ENCODE peak calls at places on chromosomes 1 and 21, in five cellular contexts. One of them, this sample, is unnamed.

GRCh38 chr1:233597489-233597901 is 16.4 kb upstream of the KCNK1 start:
- DNase-seq in HCT116: no peak
- DNase-seq in SK-N-SH: no peak
- DNase-seq in H1: no peak
- DNase-seq in K562: no peak
- DNase-seq in this sample: no peak

GRCh38 chr21:45291613-45292398 is 4.1 kb upstream of the POFUT2 start:
- DNase-seq in HCT116: no peak
- DNase-seq in SK-N-SH: peak; percentile 33
- DNase-seq in H1: peak; percentile 61
- DNase-seq in K562: no peak
- DNase-seq in this sample: no peak

GRCh38 chr1:29417971-29418370 is 181.6 kb downstream of the PTPRU start:
- DNase-seq in HCT116: no peak
- DNase-seq in SK-N-SH: no peak
- DNase-seq in H1: no peak
- DNase-seq in K562: no peak
- DNase-seq in this sample: no peak

GRCh38 chr21:44872568-44873355 is 728 bp downstream of the PTTG1IP start:
- DNase-seq in HCT116: no peak
- DNase-seq in SK-N-SH: peak; percentile 57
- DNase-seq in H1: peak; percentile 71
- DNase-seq in K562: peak; percentile 66
- DNase-seq in this sample: no peak

GRCh38 chr21:46304955-46305354 is 18.7 kb downstream of the C21orf58 start:
- DNase-seq in HCT116: no peak
- DNase-seq in SK-N-SH: no peak
- DNase-seq in H1: no peak
- DNase-seq in K562: peak; percentile 68
- DNase-seq in this sample: no peak

GRCh38 chr1:215192306-215192705 is 109.8 kb downstream of the KCNK2 start:
- DNase-seq in HCT116: no peak
- DNase-seq in SK-N-SH: no peak
- DNase-seq in H1: no peak
- DNase-seq in K562: no peak
- DNase-seq in this sample: no peak

GRCh38 chr1:195591917-195592672 is 1016.1 kb downstream of the KCNT2 start:
- DNase-seq in HCT116: peak; percentile 65
- DNase-seq in SK-N-SH: no peak
- DNase-seq in H1: no peak
- DNase-seq in K562: no peak
- DNase-seq in this sample: peak; percentile 22

GRCh38 chr1:111821121-111821745 is 65.5 kb downstream of the DDX20 start:
- DNase-seq in HCT116: no peak
- DNase-seq in SK-N-SH: no peak
- DNase-seq in H1: no peak
- DNase-seq in K562: no peak
- DNase-seq in this sample: no peak

GRCh38 chr1:206890125-206890637 is 7.1 kb upstream of the IL24 start:
- DNase-seq in HCT116: no peak
- DNase-seq in SK-N-SH: no peak
- DNase-seq in H1: peak; percentile 38
- DNase-seq in K562: no peak
- DNase-seq in this sample: no peak

GRCh38 chr1:248696261-248696660 is 6.3 kb downstream of the OR14I1 start:
- DNase-seq in HCT116: no peak
- DNase-seq in SK-N-SH: peak; percentile 15
- DNase-seq in H1: no peak
- DNase-seq in K562: peak; percentile 27
- DNase-seq in this sample: no peak

GRCh38 chr1:84611796-84612195 is 37.6 kb upstream of the CTBS start:
- DNase-seq in HCT116: no peak
- DNase-seq in SK-N-SH: no peak
- DNase-seq in H1: no peak
- DNase-seq in K562: no peak
- DNase-seq in this sample: no peak

GRCh38 chr1:19442150-19443096 is 42.9 kb downstream of the CAPZB start:
- DNase-seq in HCT116: no peak
- DNase-seq in SK-N-SH: no peak
- DNase-seq in H1: no peak
- DNase-seq in K562: no peak
- DNase-seq in this sample: no peak

GRCh38 chr1:22330092-22330762 is 121.4 kb upstream of the ZBTB40 start:
- DNase-seq in HCT116: no peak
- DNase-seq in SK-N-SH: no peak
- DNase-seq in H1: no peak
- DNase-seq in K562: no peak
- DNase-seq in this sample: no peak

GRCh38 chr1:203267347-203267846 is 37.9 kb upstream of the BTG2 start:
- DNase-seq in HCT116: peak; percentile 77
- DNase-seq in SK-N-SH: peak; percentile 80
- DNase-seq in H1: peak; percentile 89
- DNase-seq in K562: peak; percentile 91
- DNase-seq in this sample: peak; percentile 85

GRCh38 chr21:36504067-36505058 is 24.4 kb upstream of the CLDN14 start:
- DNase-seq in HCT116: peak; percentile 34
- DNase-seq in SK-N-SH: peak; percentile 35
- DNase-seq in H1: no peak
- DNase-seq in K562: peak; percentile 69
- DNase-seq in this sample: peak; percentile 18

GRCh38 chr1:200173097-200173629 is 145.7 kb downstream of the NR5A2 start:
- DNase-seq in HCT116: no peak
- DNase-seq in SK-N-SH: no peak
- DNase-seq in H1: no peak
- DNase-seq in K562: no peak
- DNase-seq in this sample: no peak

GRCh38 chr1:211839106-211839505 is 8.5 kb upstream of the LPGAT1 start:
- DNase-seq in HCT116: no peak
- DNase-seq in SK-N-SH: no peak
- DNase-seq in H1: no peak
- DNase-seq in K562: no peak
- DNase-seq in this sample: no peak

GRCh38 chr1:15919316-15919715 is 56.6 kb downstream of the ZBTB17 start:
- DNase-seq in HCT116: no peak
- DNase-seq in SK-N-SH: no peak
- DNase-seq in H1: no peak
- DNase-seq in K562: no peak
- DNase-seq in this sample: no peak

GRCh38 chr1:87151500-87152421 is 176.9 kb upstream of the LMO4 start:
- DNase-seq in HCT116: no peak
- DNase-seq in SK-N-SH: no peak
- DNase-seq in H1: peak; percentile 82
- DNase-seq in K562: peak; percentile 67
- DNase-seq in this sample: no peak

GRCh38 chr1:115112496-115113375 is 23.4 kb upstream of the TSPAN2 start:
- DNase-seq in HCT116: peak; percentile 6
- DNase-seq in SK-N-SH: peak; percentile 53
- DNase-seq in H1: peak; percentile 89
- DNase-seq in K562: peak; percentile 43
- DNase-seq in this sample: no peak

GRCh38 chr1:19067187-19067911 is 110.9 kb upstream of the IFFO2 start:
- DNase-seq in HCT116: no peak
- DNase-seq in SK-N-SH: peak; percentile 63
- DNase-seq in H1: no peak
- DNase-seq in K562: no peak
- DNase-seq in this sample: no peak

GRCh38 chr1:221837886-221838285 is 96.0 kb upstream of the DUSP10 start:
- DNase-seq in HCT116: no peak
- DNase-seq in SK-N-SH: no peak
- DNase-seq in H1: no peak
- DNase-seq in K562: no peak
- DNase-seq in this sample: no peak

GRCh38 chr1:221840511-221841243 is 98.8 kb upstream of the DUSP10 start:
- DNase-seq in HCT116: no peak
- DNase-seq in SK-N-SH: no peak
- DNase-seq in H1: no peak
- DNase-seq in K562: no peak
- DNase-seq in this sample: no peak

GRCh38 chr1:221839321-221839720 is 97.4 kb upstream of the DUSP10 start:
- DNase-seq in HCT116: no peak
- DNase-seq in SK-N-SH: no peak
- DNase-seq in H1: no peak
- DNase-seq in K562: no peak
- DNase-seq in this sample: no peak

GRCh38 chr1:221841291-221841982 is 99.5 kb upstream of the DUSP10 start:
- DNase-seq in HCT116: no peak
- DNase-seq in SK-N-SH: no peak
- DNase-seq in H1: no peak
- DNase-seq in K562: no peak
- DNase-seq in this sample: no peak

DNA sequence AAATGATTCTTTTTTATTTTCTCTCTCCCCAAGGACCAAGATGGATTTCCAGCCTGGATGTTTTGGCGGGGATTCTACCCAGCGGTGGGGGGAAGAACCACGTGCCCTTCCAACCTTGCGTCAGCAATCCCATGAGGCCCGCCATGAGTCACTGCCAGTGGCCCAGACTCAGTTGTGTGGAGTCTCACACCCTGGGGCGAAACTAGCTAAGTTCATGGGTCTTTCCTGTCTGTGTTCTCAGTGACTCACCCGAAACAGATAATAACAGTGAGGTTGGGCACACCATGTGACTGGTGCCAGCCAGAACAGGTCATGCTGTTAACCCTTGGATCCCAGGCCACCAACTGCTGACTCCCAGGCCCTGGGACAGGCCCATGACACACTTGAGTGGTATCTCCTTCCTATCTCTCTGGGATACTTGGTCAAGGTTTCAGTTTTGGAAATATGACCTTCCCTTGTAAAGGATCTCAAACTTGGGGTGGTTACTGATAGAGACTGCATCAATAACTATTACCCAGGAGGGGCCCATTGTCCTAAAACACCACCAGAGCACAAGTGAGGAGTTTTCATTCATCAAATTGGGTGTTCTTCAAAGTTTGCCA is 98.0 kb upstream of the DUSP10 start:
- DNase-seq in HCT116: peak; percentile 57
- DNase-seq in SK-N-SH: no peak
- DNase-seq in H1: no peak
- DNase-seq in K562: no peak
- DNase-seq in this sample: no peak
- TF ChIP-seq SIN3A in HCT116: no peak
- TF ChIP-seq SIN3A in SK-N-SH: no peak
- TF ChIP-seq SIN3A in H1: no peak
- TF ChIP-seq SIN3A in K562: no peak
- TF ChIP-seq SIN3A in this sample: no peak

GRCh38 chr1:37485902-37486679 is 11.7 kb downstream of the ZC3H12A start:
- DNase-seq in HCT116: no peak
- DNase-seq in SK-N-SH: peak; percentile 21
- DNase-seq in H1: no peak
- DNase-seq in K562: no peak
- DNase-seq in this sample: no peak

GRCh38 chr1:37483785-37484184 is 9.4 kb downstream of the ZC3H12A start:
- DNase-seq in HCT116: no peak
- DNase-seq in SK-N-SH: no peak
- DNase-seq in H1: no peak
- DNase-seq in K562: no peak
- DNase-seq in this sample: no peak

GRCh38 chr1:37484325-37485051 is 10.1 kb downstream of the ZC3H12A start:
- DNase-seq in HCT116: no peak
- DNase-seq in SK-N-SH: no peak
- DNase-seq in H1: no peak
- DNase-seq in K562: no peak
- DNase-seq in this sample: no peak

GRCh38 chr1:37487619-37487984 is 13.2 kb downstream of the ZC3H12A start:
- DNase-seq in HCT116: no peak
- DNase-seq in SK-N-SH: no peak
- DNase-seq in H1: no peak
- DNase-seq in K562: no peak
- DNase-seq in this sample: no peak

GRCh38 chr1:37486680-37487618 is 12.6 kb downstream of the ZC3H12A start:
- DNase-seq in HCT116: peak; percentile 31
- DNase-seq in SK-N-SH: peak; percentile 83
- DNase-seq in H1: peak; percentile 97
- DNase-seq in K562: peak; percentile 85
- DNase-seq in this sample: no peak
- TF ChIP-seq SIN3A in HCT116: no peak
- TF ChIP-seq SIN3A in SK-N-SH: no peak
- TF ChIP-seq SIN3A in H1: no peak
- TF ChIP-seq SIN3A in K562: no peak
- TF ChIP-seq SIN3A in this sample: no peak

DNA sequence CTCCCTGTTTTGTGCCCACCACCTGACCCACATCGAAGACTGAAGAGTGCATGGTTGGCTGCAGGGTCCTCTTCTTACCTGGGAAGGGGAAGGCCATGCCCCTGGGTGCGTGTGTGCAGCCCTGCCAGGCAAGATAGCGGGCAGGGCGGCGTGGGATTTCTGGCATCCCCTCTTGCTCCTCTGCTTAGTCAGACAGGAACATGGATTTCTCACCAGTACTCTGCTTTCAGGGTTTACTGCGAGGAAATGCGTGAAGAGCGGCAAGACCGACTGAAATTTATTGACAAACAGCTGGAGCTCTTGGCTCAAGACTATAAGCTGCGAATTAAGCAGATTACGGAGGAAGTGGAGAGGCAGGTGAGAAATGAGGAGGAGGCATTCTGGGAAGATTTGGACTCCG is 15.5 kb upstream of the MIIP start:
- DNase-seq in HCT116: no peak
- DNase-seq in SK-N-SH: no peak
- DNase-seq in H1: no peak
- DNase-seq in K562: no peak
- DNase-seq in this sample: no peak
- TF ChIP-seq SIN3A in HCT116: no peak
- TF ChIP-seq SIN3A in SK-N-SH: no peak
- TF ChIP-seq SIN3A in H1: no peak
- TF ChIP-seq SIN3A in K562: no peak
- TF ChIP-seq SIN3A in this sample: no peak

DNA sequence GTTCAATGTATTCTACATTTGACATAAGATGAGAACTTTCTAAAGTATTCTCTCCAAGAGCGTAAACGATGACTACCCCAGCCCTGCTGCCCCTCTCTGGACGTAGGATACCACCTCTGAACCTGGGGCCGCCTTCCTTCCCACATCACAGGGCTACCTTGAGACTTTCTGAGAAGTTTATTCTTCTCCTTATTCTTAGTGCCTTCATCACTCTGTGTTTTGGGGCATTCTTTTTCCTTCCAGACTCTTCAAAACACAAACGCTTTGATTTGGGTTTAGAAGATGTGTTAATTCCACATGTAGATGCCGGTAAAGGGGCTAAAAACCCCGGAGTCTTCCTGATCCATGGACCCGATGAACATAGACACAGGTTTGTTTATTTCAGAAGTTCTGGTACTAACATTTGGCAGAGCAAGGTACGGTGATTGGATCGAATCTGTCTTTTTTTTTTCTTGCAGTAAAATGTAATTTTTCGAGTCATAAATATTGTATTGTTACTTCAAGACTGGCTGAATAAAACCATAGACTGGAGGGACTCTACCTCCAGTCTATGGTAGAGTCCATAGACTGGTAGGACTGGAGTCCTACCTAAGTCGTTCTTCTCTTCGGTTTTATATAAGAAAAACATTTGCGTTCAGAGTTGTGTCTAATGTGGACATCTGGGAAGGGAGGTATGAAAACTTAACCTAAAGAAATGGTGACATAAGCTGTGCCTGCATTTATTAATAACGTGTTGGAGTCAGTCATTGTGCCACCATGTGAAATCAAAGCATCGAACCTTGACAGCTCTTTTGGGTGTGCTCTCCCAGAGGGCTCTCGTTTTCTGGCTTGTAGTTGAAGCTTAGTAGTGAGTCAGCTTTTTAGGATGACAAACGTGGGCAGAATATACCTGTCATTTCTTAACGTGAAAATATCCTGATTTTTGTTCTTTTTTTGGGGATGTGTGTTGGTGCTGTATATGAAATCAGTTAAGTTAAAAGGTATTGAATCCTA is 1.2 kb downstream of the MAN1A2 start:
- DNase-seq in HCT116: no peak
- DNase-seq in SK-N-SH: no peak
- DNase-seq in H1: no peak
- DNase-seq in K562: peak; percentile 75
- DNase-seq in this sample: no peak
- TF ChIP-seq SIN3A in HCT116: no peak
- TF ChIP-seq SIN3A in SK-N-SH: no peak
- TF ChIP-seq SIN3A in H1: no peak
- TF ChIP-seq SIN3A in K562: no peak
- TF ChIP-seq SIN3A in this sample: no peak

This sample was measured in Panc1.